ENCODE peak calls at places on chromosomes 11 and 22, in seven cellular contexts. H is NCI-H146; C is AG08395; F is NCI-H1105; E is immature natural killer cell; Q is activated CD4-positive, alpha-beta T cell treated with anti-CD3 and anti-CD28 coated beads for 24 hours; L is 8988T. A is an unnamed sample.

GRCh38 chr11:18794956-18795355 is 3.4 kb upstream of the PTPN5 start:
- DNase-seq in H (no peak), C (no peak), Q (no peak), L (no peak), E (no peak), F (no peak), A (no peak)

GRCh38 chr11:62171261-62171723 is 18.7 kb upstream of the SCGB1D1 start:
- DNase-seq in C (peak), L (no peak), E (peak), F (peak), Q (peak), H (peak), A (peak)

GRCh38 chr11:133936551-133936950 is 20.2 kb downstream of the IGSF9B start:
- DNase-seq in Q (no peak), E (no peak), F (no peak), H (no peak), C (no peak), L (no peak), A (no peak)

GRCh38 chr22:28112548-28113043 is 193.5 kb upstream of the PITPNB start:
- DNase-seq in Q (no peak), C (peak), E (no peak), F (no peak), L (no peak), H (peak), A (peak)

GRCh38 chr22:45212992-45213751 is 27.5 kb downstream of the KIAA0930 start:
- DNase-seq in C (peak), H (no peak), Q (no peak), L (no peak), F (no peak), E (no peak), A (no peak)

GRCh38 chr11:15911377-15912044 is 444.8 kb downstream of the SOX6 start:
- DNase-seq in H (no peak), F (peak), E (no peak), C (no peak), Q (no peak), L (no peak), A (peak)

GRCh38 chr11:1625541-1625940 is 3.6 kb upstream of the KRTAP5-4 start:
- DNase-seq in L (no peak), F (no peak), H (no peak), Q (no peak), C (no peak), E (no peak), A (no peak)

GRCh38 chr11:115657586-115657985 is 153.4 kb upstream of the CADM1 start:
- DNase-seq in F (no peak), L (no peak), E (no peak), H (no peak), C (peak), Q (no peak), A (no peak)

GRCh38 chr11:110337570-110338193 is 41.3 kb upstream of the RDX start:
- DNase-seq in H (no peak), E (no peak), Q (no peak), L (no peak), C (no peak), F (no peak), A (peak)

GRCh38 chr11:130634981-130635473 is 186.6 kb downstream of the ADAMTS15 start:
- DNase-seq in Q (no peak), F (no peak), L (peak), H (no peak), E (no peak), C (peak), A (peak)

GRCh38 chr11:17734418-17734911 is at the start of gene KCNC1:
- DNase-seq in Q (no peak), L (peak), C (peak), F (peak), H (peak), E (no peak), A (peak)

GRCh38 chr22:31139866-31140716 is at the start of gene PLA2G3:
- DNase-seq in L (no peak), F (peak), H (peak), E (no peak), Q (no peak), C (peak), A (peak)

GRCh38 chr11:111982532-111983186 is 42.5 kb upstream of the DLAT start:
- DNase-seq in Q (no peak), L (no peak), C (no peak), F (no peak), E (no peak), H (no peak), A (no peak)

GRCh38 chr22:31945478-31945815 is 1.1 kb downstream of the YWHAH start:
- DNase-seq in H (no peak), C (no peak), Q (no peak), L (no peak), F (no peak), E (no peak), A (no peak)

A was measured in NCI-H69.